ENCODE peak calls at places on chromosomes 6 and 20, in four cellular contexts. X, V, M and S are unnamed samples.

GRCh38 chr20:31691646-31692275 is 30.9 kb downstream of the BCL2L1 start:
- DNase-seq in V (peak), X (no peak), M (no peak), S (no peak)

GRCh38 chr6:43497129-43497396 is 13.1 kb downstream of the LRRC73 start:
- DNase-seq in V (no peak), X (no peak), M (no peak), S (no peak)

GRCh38 chr20:8608470-8608869 is 460.4 kb upstream of the PLCB4 start:
- DNase-seq in X (no peak), V (no peak), M (no peak), S (no peak)

GRCh38 chr6:136063095-136063494 is 187.0 kb downstream of the MTFR2 start:
- DNase-seq in X (no peak), V (peak), M (no peak), S (peak)

GRCh38 chr6:161360505-161360904 is 86.6 kb upstream of the AGPAT4 start:
- DNase-seq in V (no peak), M (no peak), X (no peak), S (no peak)

GRCh38 chr20:16701296-16701695 is 28.5 kb upstream of the SNRPB2 start:
- DNase-seq in X (no peak), V (peak), M (no peak), S (peak)

GRCh38 chr20:61588356-61589054 is 336.4 kb downstream of the CDH4 start:
- DNase-seq in M (no peak), X (peak), V (peak), S (peak)

GRCh38 chr20:31894980-31895675 is 24.7 kb downstream of the TTLL9 start:
- DNase-seq in M (no peak), V (peak), X (no peak), S (peak)

GRCh38 chr6:1987640-1988039 is 257.8 kb downstream of the GMDS start:
- DNase-seq in M (no peak), V (peak), X (no peak), S (no peak)

GRCh38 chr6:109456710-109457595 is 1.4 kb upstream of the MICAL1 start:
- DNase-seq in M (no peak), X (no peak), V (peak), S (no peak)

GRCh38 chr20:45311589-45312211 is 3.6 kb upstream of the MATN4 start:
- DNase-seq in X (peak), V (peak), M (peak), S (peak)

GRCh38 chr6:136085370-136086115 is 164.6 kb downstream of the MTFR2 start:
- DNase-seq in M (no peak), X (no peak), V (peak), S (no peak)